ENCODE peak calls at places on chromosomes 11 and 22, in five cellular contexts. A is AG04450, H is pancreas, V is tibial nerve, P is fibroblast of lung. G is an unnamed sample.

GRCh38 chr11:72243173-72243566 is 806 bp downstream of the PHOX2A start:
- DNase-seq in A (no peak), P (no peak), H (no peak), V (no peak), G (no peak)

GRCh38 chr11:97361812-97362378 is 972.1 kb downstream of the JRKL start:
- DNase-seq in H (no peak), A (no peak), P (peak; percentile 47), V (no peak), G (peak; percentile 28)

GRCh38 chr11:6233984-6234313 is 487 bp downstream of the FHIP1B start:
- DNase-seq in A (no peak), P (no peak), V (no peak), H (no peak), G (no peak)

GRCh38 chr11:117387992-117388765 is 60.5 kb downstream of the CEP164 start:
- DNase-seq in P (peak; percentile 13), A (peak; percentile 27), H (no peak), V (no peak), G (peak; percentile 62)

GRCh38 chr11:57047610-57048009 is 58.9 kb downstream of the OR5AK2 start:
- DNase-seq in A (no peak), H (no peak), P (no peak), V (no peak), G (no peak)

GRCh38 chr11:16572946-16573345 is 165.5 kb upstream of the C11orf58 start:
- DNase-seq in V (no peak), A (no peak), P (no peak), H (no peak), G (no peak)

GRCh38 chr22:24730864-24731263 is 43.7 kb downstream of the PIWIL3 start:
- DNase-seq in A (no peak), V (no peak), P (no peak), H (no peak), G (no peak)

GRCh38 chr11:3905080-3905953 is 49.9 kb downstream of the STIM1 start:
- DNase-seq in P (peak; percentile 76), V (peak; percentile 50), A (no peak), H (no peak), G (peak; percentile 88)

GRCh38 chr11:8291421-8292350 is 28.0 kb upstream of the LMO1 start:
- DNase-seq in H (no peak), P (no peak), V (no peak), A (no peak), G (no peak)

DNA sequence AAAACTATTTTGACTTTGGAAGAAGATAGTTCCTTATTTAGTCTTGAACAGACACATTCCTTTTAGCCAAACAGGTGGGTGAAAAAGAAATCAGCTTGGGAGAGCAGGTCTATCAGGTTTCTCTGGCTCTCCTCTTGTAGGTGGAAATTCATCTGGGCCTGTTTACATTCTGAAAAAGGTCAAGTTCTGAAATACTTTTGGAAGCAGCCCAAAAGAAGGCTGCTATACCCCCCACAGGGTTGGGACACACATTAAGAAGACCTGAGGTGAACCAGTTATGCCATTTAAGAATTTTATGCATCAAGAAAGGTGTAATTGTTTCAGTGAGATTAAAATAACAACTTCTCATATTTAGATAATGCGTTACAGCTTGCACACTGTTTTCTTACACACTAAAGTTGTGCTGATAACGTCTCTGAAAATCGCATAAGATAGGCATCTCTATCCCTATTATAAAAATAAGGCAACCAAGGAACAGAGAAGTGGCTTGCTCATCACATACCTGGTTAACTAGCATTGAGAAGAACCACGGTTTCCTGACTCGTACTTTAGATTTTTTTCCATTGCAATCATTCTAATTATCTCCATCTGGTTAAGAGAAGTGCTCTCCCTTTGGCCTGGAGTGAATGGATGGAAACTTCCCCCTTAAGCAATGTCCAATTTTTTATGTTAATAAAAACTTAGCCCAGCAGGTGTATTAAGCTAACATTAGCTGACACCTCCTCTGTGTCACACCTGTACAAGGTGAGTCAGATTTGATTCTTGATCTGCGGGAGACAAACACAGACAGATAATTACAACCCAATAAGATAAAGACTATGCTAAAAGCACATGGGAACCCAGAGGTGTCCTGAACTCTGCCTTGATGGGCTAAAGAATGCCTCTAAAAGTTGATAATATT is 60.5 kb upstream of the UCP3 start:
- DNase-seq in H (peak; percentile 27), A (no peak), V (no peak), P (no peak), G (peak; percentile 31)
- H3K4me3 ChIP-seq in H (no peak overlapping the region), A (no peak overlapping the region), V (no peak overlapping the region), P (no peak overlapping the region), G (no peak overlapping the region)

GRCh38 chr11:21896216-21896615 is 296.7 kb upstream of the ANO5 start:
- DNase-seq in P (no peak), A (no peak), V (no peak), H (no peak), G (no peak)
- TF ChIP-seq CTCF in P (no peak), A (no peak), V (no peak), H (no peak), G (no peak)

GRCh38 chr11:115256326-115257197 is 247.7 kb downstream of the CADM1 start:
- DNase-seq in V (no peak), P (no peak), H (no peak), A (no peak), G (no peak)
- H3K4me3 ChIP-seq in V (no peak overlapping the region), P (no peak overlapping the region), H (no peak overlapping the region), A (no peak overlapping the region), G (no peak overlapping the region)

DNA sequence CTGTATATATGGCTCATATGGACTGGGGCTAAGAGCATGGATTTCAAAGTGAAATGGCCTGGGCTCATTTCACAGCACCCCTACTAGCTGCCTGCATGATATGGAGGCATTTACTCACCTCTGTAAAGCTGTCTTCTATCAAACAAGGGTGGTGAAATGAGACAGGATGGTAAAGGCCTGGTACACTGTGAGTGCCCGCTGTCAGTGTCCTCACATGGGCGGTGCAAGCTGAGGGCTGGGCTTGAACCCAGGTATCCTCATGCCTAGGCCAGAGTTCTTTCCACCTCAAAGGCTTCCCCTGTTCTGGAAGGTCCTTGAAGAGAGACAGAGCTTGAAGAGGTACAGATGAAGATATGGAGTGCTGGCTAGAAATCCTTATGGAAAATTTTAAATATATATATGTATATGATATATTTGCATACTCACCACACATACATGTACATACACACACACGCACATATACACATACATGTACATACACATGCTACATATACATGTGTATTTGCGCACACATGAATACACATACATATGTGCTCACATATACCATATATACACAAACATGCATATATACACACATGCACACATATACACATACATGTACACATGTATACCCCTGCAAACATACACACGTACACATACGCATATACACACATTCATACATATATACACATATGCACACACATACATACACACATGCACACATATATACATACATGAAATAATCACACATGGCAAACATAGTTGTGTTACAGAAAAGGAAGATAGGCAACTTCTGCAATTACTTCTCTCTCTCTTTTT is 44.7 kb downstream of the MICAL2 start:
- DNase-seq in A (no peak), V (no peak), P (no peak), H (no peak), G (no peak)
- TF ChIP-seq CTCF in A (no peak), V (no peak), P (no peak), H (no peak), G (no peak)

DNA sequence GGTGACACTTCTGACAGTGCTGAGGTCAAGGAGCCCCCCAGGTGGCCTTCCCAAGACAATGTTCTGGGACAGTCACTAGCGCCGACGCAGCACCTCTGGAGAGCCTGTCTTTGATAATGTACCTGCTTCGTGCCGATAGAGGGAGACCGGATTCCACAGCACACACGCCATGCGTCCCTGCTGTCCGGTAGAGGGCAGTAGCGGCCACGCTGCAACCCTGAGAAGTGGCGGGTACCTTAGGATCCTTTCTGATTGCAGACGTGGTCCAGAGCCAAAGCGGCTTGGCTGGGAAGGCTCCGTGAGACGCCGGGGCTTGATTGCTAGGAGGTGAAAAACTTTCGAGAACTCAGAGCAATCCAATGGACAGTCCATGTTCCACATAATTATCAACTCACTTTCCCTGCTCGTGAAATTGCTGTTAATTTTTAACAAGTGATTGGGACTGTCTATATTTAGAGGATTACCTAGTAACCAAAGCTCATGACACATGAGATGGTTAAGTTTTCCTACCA is 11.4 kb upstream of the BARX2 start:
- DNase-seq in V (peak; percentile 51), A (peak; percentile 63), H (peak; percentile 91), P (peak; percentile 84), G (peak; percentile 81)
- H3K4me3 ChIP-seq in V (no peak overlapping the region), A (no peak overlapping the region), H (no peak overlapping the region), P (no peak overlapping the region), G (no peak overlapping the region)

G was measured in fibroblast of mammary gland.